ENCODE peak calls at places on chromosomes 4 and X, in five cellular contexts. J is GM23338, X is OCI-LY7, I is PC-3, R is mammary epithelial cell. Y is an unnamed sample.

GRCh38 chr4:107363137-107363536 is 327.0 kb upstream of the DKK2 start:
- DNase-seq in J (no peak), X (no peak), I (no peak), R (no peak), Y (peak)

GRCh38 chr4:83782591-83782990 is 246.7 kb downstream of the GPAT3 start:
- DNase-seq in J (no peak), X (no peak), I (no peak), R (no peak), Y (no peak)

GRCh38 chr4:154838155-154838554 is 57.1 kb downstream of the RBM46 start:
- DNase-seq in J (no peak), X (no peak), I (no peak), R (no peak), Y (no peak)

GRCh38 chrX:105701310-105702052 is 120.9 kb upstream of the NRK start:
- DNase-seq in J (peak), X (no peak), I (peak), R (peak), Y (no peak)

GRCh38 chrX:34559325-34559724 is 97.8 kb downstream of the TMEM47 start:
- DNase-seq in J (peak), X (no peak), I (no peak), R (peak), Y (no peak)

GRCh38 chr4:146334862-146335449 is 120.6 kb downstream of the REELD1 start:
- DNase-seq in J (no peak), X (no peak), I (no peak), R (no peak), Y (no peak)

GRCh38 chr4:37891221-37892159 is 606 bp downstream of the TBC1D1 start:
- DNase-seq in J (peak), X (peak), I (no peak), R (peak), Y (peak)

GRCh38 chr4:150588341-150588740 is 6.4 kb downstream of the MAB21L2 start:
- DNase-seq in J (no peak), X (no peak), I (no peak), R (no peak), Y (no peak)

GRCh38 chrX:139691843-139692505 is 16.0 kb downstream of the MCF2 start:
- DNase-seq in J (peak), X (no peak), I (no peak), R (no peak), Y (peak)

GRCh38 chr4:109209647-109210046 is 92.8 kb downstream of the COL25A1 start:
- DNase-seq in J (no peak), X (no peak), I (no peak), R (no peak), Y (no peak)

GRCh38 chr4:43607827-43608461 is 715.4 kb downstream of the GRXCR1 start:
- DNase-seq in J (no peak), X (peak), I (no peak), R (no peak), Y (no peak)

GRCh38 chr4:138967313-138967712 is 48.3 kb upstream of the NOCT start:
- DNase-seq in J (no peak), X (no peak), I (no peak), R (no peak), Y (no peak)

GRCh38 chrX:71547339-71547738 is 14.4 kb downstream of the OGT start:
- DNase-seq in J (peak), X (no peak), I (no peak), R (no peak), Y (no peak)

GRCh38 chr4:165331823-165332222 is 4.4 kb downstream of the MSMO1 start:
- DNase-seq in J (peak), X (no peak), I (no peak), R (no peak), Y (no peak)

GRCh38 chr4:170465434-170465833 is 375.7 kb upstream of the AADAT start:
- DNase-seq in J (peak), X (no peak), I (no peak), R (no peak), Y (peak)

GRCh38 chr4:37770016-37770415 is 56.5 kb upstream of the PGM2 start:
- DNase-seq in J (no peak), X (no peak), I (no peak), R (no peak), Y (peak)

GRCh38 chr4:87337361-87337760 is 14.7 kb upstream of the HSD17B13 start:
- DNase-seq in J (no peak), X (no peak), I (no peak), R (no peak), Y (no peak)

GRCh38 chr4:153465583-153465921 is 608 bp upstream of the TMEM131L start:
- DNase-seq in J (peak), X (peak), I (peak), R (peak), Y (peak)

GRCh38 chrX:71667328-71668247 is at the start of gene LOC101059915:
- DNase-seq in J (no peak), X (no peak), I (no peak), R (no peak), Y (no peak)

GRCh38 chr4:147447820-147448219 is 33.1 kb upstream of the EDNRA start:
- DNase-seq in J (no peak), X (no peak), I (peak), R (peak), Y (no peak)

GRCh38 chrX:24148535-24149345 is 789 bp upstream of the ZFX start:
- DNase-seq in J (no peak), X (peak), I (peak), R (no peak), Y (peak)

GRCh38 chr4:152535236-152535902 is 523 bp downstream of the FBXW7 start:
- DNase-seq in J (peak), X (peak), I (no peak), R (no peak), Y (peak)

GRCh38 chrX:28124416-28124815 is 143.2 kb upstream of the DCAF8L1 start:
- DNase-seq in J (no peak), X (no peak), I (peak), R (no peak), Y (no peak)

GRCh38 chr4:41216294-41217019 is 2.1 kb upstream of the APBB2 start:
- DNase-seq in J (peak), X (peak), I (peak), R (peak), Y (peak)

GRCh38 chrX:24877854-24878650 is 137.7 kb downstream of the ARX start:
- DNase-seq in J (no peak), X (no peak), I (peak), R (no peak), Y (no peak)

GRCh38 chr4:173040200-173040599 is 128.4 kb upstream of the GALNT7 start:
- DNase-seq in J (no peak), X (no peak), I (peak), R (no peak), Y (peak)

GRCh38 chrX:150456941-150457340 is 93.8 kb downstream of the MAMLD1 start:
- DNase-seq in J (no peak), X (no peak), I (no peak), R (no peak), Y (no peak)

GRCh38 chr4:95155759-95156451 is 392.9 kb downstream of the UNC5C start:
- DNase-seq in J (peak), X (peak), I (peak), R (peak), Y (peak)

GRCh38 chr4:119268466-119268865 is 53.5 kb downstream of the FABP2 start:
- DNase-seq in J (no peak), X (no peak), I (no peak), R (peak), Y (no peak)

GRCh38 chrX:17710836-17711235 is 26.5 kb upstream of the SCML1 start:
- DNase-seq in J (no peak), X (no peak), I (no peak), R (no peak), Y (no peak)

GRCh38 chrX:111095974-111096870 is at the start of gene PAK3:
- DNase-seq in J (peak), X (no peak), I (peak), R (peak), Y (peak)

GRCh38 chrX:46327229-46328081 is 217.8 kb downstream of the ZNF674 start:
- DNase-seq in J (peak), X (no peak), I (peak), R (peak), Y (peak)

GRCh38 chrX:2508648-2509335 is 8.0 kb upstream of the DHRSX start:
- DNase-seq in J (no peak), X (no peak), I (no peak), R (no peak), Y (no peak)

GRCh38 chr4:184349283-184350039 is 124.9 kb downstream of the IRF2 start:
- DNase-seq in J (no peak), X (no peak), I (no peak), R (no peak), Y (no peak)

GRCh38 chr4:184348311-184349233 is 125.8 kb downstream of the IRF2 start:
- DNase-seq in J (no peak), X (peak), I (no peak), R (no peak), Y (no peak)

GRCh38 chr4:184345573-184345922 is 127.9 kb upstream of the ENPP6 start:
- DNase-seq in J (no peak), X (no peak), I (no peak), R (no peak), Y (peak)

GRCh38 chr4:184344899-184345572 is 127.4 kb upstream of the ENPP6 start:
- DNase-seq in J (no peak), X (no peak), I (no peak), R (no peak), Y (no peak)

DNA sequence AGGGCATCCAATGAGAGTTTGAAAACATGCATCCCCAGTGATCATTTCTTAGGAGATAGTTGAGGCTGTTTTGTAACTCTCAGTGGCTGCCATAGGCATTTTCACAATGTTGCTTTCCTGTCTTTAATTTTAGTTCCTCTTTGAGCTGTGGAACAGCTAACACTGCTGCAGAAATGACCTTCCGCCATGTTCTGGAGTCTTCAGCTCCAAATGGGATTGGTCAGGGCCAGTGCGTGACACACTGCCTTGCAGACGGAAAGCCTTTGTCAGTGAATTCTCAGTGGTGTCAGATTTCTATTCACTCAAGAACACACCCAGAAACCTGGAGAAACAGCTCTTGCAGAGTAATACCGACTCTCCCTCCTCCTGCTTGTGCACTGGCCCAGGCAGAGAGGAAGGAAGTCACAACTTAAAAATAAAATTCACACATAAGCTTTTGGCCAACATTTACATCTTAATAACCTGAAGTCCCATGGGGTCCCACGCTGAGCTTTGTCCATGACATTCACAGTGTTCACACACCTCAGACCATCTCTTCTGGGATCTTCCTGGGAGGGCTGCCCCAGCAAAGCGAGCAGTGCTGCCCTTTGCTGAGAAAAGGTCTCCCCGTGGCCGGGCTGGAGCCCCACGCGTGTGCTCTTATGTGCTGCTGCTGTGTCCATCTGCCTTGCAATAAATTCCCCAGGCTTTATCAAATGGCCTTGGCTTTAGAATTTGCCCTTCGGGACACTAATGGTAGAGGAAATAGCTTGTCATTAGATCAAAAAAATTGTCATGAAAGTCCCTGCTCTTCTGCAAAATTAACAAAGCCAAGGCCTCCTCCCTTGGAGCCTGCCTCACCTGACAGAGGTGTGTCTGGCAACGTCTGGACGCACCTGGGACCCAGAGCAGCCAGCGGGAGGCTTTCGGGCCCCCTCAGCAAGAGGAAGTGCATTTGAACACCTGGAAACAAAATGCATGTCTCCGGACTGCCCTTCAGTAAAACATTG is 126.8 kb downstream of the IRF2 start:
- DNase-seq in J (peak), X (peak), I (peak), R (peak), Y (no peak)
- H2AFZ ChIP-seq in J (peak), X (peak), I (peak), R (no peak), Y (peak)

GRCh38 chrX:134368140-134368539 is 91.8 kb upstream of the HPRT1 start:
- DNase-seq in J (peak), X (no peak), I (no peak), R (no peak), Y (no peak)
- TF ChIP-seq CTCF in J (no peak), X (no peak), I (no peak), R (no peak), Y (no peak)

DNA sequence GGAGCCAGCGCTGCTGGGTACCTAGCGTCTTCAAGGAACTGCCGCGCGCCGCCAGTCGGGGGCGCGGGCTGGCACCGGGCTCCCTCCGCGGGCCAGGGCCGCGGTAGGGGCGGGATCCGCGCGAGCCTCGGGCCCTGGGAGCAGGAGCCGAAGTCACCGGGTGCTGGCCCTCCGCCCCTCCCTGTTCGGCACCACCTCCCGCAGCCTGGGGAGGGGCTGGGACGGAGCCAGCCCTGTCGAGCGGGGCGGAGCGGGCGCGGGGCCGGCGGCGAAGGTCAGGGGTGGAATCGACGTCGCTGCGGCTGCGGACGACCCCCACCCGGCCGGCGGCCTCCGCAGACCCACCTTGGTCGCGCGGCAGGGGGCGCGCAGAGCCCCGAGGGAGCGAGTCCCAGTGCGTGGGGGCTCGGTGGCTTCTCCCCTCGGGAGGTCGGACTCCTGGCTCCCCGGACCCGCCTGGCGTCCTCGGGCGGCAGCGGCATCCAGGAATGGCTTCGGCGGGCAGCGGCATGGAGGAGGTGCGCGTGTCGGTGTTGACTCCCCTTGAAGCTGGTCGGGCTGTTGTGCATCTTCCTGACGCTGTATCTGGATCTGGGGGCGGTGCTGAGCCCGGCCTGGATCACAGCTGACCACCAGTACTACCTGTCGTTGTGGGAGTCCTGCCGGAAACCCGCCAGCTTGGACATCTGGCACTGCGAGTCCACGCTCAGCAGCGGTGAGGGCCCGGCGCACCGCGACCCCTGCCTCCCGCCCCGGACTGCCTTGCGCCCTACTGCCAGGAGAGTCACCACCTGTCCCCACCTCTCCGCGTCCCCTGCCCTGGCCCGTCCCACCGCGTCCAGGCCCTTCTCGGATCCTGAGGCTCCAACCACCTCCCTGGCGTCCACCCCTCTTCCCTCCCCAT is 50.5 kb upstream of the FAM47C start:
- DNase-seq in J (peak), X (no peak), I (no peak), R (no peak), Y (peak)
- H2AFZ ChIP-seq in J (no peak), X (no peak), I (no peak), R (no peak), Y (no peak)

GRCh38 chr4:47471064-47471463 is 7.6 kb upstream of the COMMD8 start:
- DNase-seq in J (no peak), X (no peak), I (no peak), R (no peak), Y (no peak)
- TF ChIP-seq CTCF in J (no peak), X (no peak), I (no peak), R (no peak), Y (no peak)

DNA sequence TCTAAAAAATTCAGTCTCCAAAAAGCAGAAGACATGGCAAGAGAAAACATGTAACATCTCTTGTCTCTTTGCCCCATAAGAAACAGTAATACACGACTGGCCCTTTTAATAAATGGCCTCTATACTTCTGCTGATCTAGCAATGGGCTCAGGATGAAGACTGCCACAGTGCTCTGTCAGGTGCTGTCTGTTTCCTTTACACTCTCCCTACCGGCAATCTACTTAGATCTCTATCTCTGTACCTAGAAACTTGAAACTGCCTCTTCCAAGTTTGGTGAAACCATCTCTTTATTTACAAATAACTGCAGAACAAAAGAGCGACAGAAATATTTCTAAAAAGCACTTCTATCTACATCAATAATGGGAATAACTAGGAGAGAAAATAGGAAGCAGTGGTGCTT is 685.2 kb upstream of the INTU start:
- DNase-seq in J (no peak), X (no peak), I (no peak), R (no peak), Y (no peak)
- H2AFZ ChIP-seq in J (no peak), X (no peak), I (no peak), R (no peak), Y (no peak)

DNA sequence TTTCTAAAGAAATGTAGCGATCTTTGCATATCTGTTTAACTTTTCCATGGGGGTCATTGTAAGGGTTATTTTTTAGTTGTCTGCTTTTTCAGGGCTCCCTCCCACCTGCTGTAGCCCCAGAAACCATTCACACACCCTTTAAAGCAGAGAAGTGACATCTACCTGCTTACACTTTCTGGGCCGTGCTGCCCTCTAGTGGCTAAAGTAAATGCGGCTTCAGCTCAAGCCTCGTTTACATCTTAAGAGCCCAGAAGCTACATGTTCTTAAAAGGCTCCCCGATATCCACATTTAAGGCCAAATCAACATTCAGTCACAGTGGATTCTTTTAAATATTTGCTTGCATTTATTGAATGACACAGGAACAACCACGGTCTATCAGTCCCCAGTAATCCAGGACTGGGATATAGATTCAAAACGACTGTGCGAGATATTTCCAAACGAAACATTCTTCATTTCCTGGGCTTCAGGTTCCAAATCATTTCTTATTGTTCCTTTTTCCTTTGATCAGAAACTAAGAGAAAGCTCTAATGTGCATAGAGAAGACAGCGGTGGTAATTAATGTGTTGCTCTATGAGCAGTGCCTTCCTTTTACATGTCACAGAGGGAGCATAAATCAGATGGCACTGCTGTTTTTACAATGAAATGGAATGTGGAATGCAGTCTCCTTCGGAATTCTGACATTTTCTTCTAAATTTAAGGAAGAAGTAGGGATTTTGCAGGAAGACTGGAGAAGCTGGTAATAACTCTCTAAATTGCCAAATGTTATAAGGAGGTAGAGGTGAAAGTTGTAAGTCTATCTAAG is 119.9 kb downstream of the RASGEF1B start:
- DNase-seq in J (peak), X (peak), I (peak), R (peak), Y (no peak)
- TF ChIP-seq CTCF in J (peak), X (peak), I (peak), R (peak), Y (peak)

DNA sequence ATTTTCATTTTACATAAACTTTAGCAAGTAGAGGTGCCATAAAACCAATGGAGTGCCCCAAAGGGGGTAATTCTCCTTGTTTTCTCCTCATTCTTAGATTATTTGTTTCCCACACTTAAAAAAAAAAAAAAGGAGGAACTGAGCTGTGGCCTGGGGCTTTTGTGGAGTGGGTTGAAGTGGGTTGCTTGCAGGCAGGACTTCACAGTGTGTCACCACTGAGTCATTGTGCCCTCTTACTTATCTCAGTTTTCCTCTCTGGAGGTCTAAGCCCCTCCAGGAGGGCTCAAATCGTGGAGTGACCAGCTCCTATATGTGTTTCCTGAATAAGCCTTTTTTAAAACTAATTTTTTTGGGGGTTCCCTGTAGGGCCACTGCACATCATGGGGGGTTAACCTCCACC is 69.0 kb downstream of the SLC16A2 start:
- DNase-seq in J (no peak), X (no peak), I (no peak), R (no peak), Y (no peak)
- H2AFZ ChIP-seq in J (no peak), X (no peak), I (no peak), R (no peak), Y (no peak)

GRCh38 chrX:40734956-40735317 is 405 bp downstream of the MED14 start:
- DNase-seq in J (peak), X (peak), I (no peak), R (no peak), Y (peak)

GRCh38 chrX:40729923-40730584 is 5.3 kb downstream of the MED14 start:
- DNase-seq in J (no peak), X (no peak), I (no peak), R (no peak), Y (no peak)

GRCh38 chrX:40736170-40736505 is 796 bp upstream of the MED14 start:
- DNase-seq in J (no peak), X (peak), I (peak), R (no peak), Y (peak)

GRCh38 chrX:40733691-40734090 is 1.7 kb downstream of the MED14 start:
- DNase-seq in J (no peak), X (no peak), I (no peak), R (no peak), Y (peak)

GRCh38 chrX:40735318-40736169 is at the start of gene MED14:
- DNase-seq in J (peak), X (peak), I (peak), R (peak), Y (peak)
- TF ChIP-seq CTCF in J (peak), X (peak), I (peak), R (peak), Y (peak)